ENCODE peak calls at places on chromosomes 13 and 19, in nine cellular contexts. L is transverse colon, P is A549, F is ovary, J is sigmoid colon, O is tibial nerve, C is esophagus muscularis mucosa, E is H1, D is suprapubic skin. H is an unnamed sample.

GRCh38 chr19:12676928-12677327 is 4.8 kb downstream of the DHPS start:
- DNase-seq in O (no peak), E (no peak), L (no peak), P (no peak), D (no peak), C (no peak), J (no peak), F (no peak), H (no peak)

GRCh38 chr13:30355839-30356238 is 48.5 kb upstream of the KATNAL1 start:
- DNase-seq in D (no peak), L (no peak), P (no peak), C (no peak), F (no peak), O (no peak), J (no peak), E (no peak), H (no peak)

GRCh38 chr13:67509039-67509438 is 278.9 kb upstream of the PCDH9 start:
- DNase-seq in O (no peak), J (no peak), P (no peak), F (no peak), E (no peak), L (no peak), C (no peak), D (no peak), H (no peak)

GRCh38 chr13:88142653-88143052 is 471.5 kb downstream of the SLITRK5 start:
- DNase-seq in C (no peak), D (no peak), F (no peak), J (no peak), L (no peak), E (no peak), P (no peak), O (no peak), H (no peak)

GRCh38 chr19:5563941-5564612 is 3.7 kb downstream of the TINCR start:
- DNase-seq in P (peak), C (no peak), F (no peak), J (no peak), O (no peak), D (no peak), E (no peak), L (no peak), H (no peak)

GRCh38 chr13:32126298-32126697 is 94.7 kb downstream of the FRY start:
- DNase-seq in F (no peak), D (no peak), L (no peak), J (no peak), E (no peak), P (no peak), C (no peak), O (no peak), H (no peak)

GRCh38 chr19:33507021-33507956 is 14.3 kb downstream of the PEPD start:
- DNase-seq in C (no peak), O (no peak), F (no peak), L (no peak), E (no peak), P (no peak), D (no peak), J (no peak), H (no peak)

GRCh38 chr13:44752184-44752583 is 176.1 kb upstream of the TSC22D1 start:
- DNase-seq in E (no peak), P (no peak), F (no peak), L (no peak), O (no peak), D (no peak), J (no peak), C (no peak), H (no peak)

GRCh38 chr13:88248393-88248792 is 577.2 kb downstream of the SLITRK5 start:
- DNase-seq in O (no peak), D (no peak), P (no peak), C (no peak), F (no peak), E (no peak), L (no peak), J (no peak), H (no peak)

GRCh38 chr13:30125422-30126073 is 181.8 kb downstream of the KATNAL1 start:
- DNase-seq in L (no peak), C (no peak), P (peak), O (no peak), F (peak), E (no peak), D (no peak), J (peak), H (peak)

GRCh38 chr13:45242070-45242469 is 41.2 kb upstream of the KCTD4 start:
- DNase-seq in D (no peak), E (no peak), F (no peak), C (no peak), P (no peak), O (no peak), J (no peak), L (peak), H (no peak)

GRCh38 chr13:108357228-108357627 is 87.7 kb downstream of the TNFSF13B start:
- DNase-seq in P (no peak), O (no peak), F (no peak), C (no peak), E (no peak), D (no peak), J (no peak), L (no peak), H (no peak)

GRCh38 chr13:75316427-75316826 is 165.5 kb downstream of the TBC1D4 start:
- DNase-seq in L (no peak), O (no peak), E (no peak), D (no peak), P (no peak), J (no peak), F (no peak), C (no peak), H (no peak)

GRCh38 chr19:3576696-3577443 is 4.1 kb downstream of the HMG20B start:
- DNase-seq in O (no peak), F (peak), L (peak), D (no peak), J (peak), E (peak), C (no peak), P (no peak), H (no peak)

GRCh38 chr13:104757712-104758111 is 1691.5 kb upstream of the SLC10A2 start:
- DNase-seq in P (no peak), D (no peak), L (no peak), E (no peak), J (no peak), O (no peak), F (no peak), C (no peak), H (no peak)

GRCh38 chr13:73673931-73674330 is 460.3 kb downstream of the KLF12 start:
- DNase-seq in J (no peak), C (no peak), F (no peak), L (no peak), D (no peak), O (no peak), E (no peak), P (no peak), H (no peak)
- TF ChIP-seq POLR2A in J (no peak), C (no peak), F (no peak), L (no peak), D (no peak), O (no peak), E (no peak), P (no peak), H (no peak)

DNA sequence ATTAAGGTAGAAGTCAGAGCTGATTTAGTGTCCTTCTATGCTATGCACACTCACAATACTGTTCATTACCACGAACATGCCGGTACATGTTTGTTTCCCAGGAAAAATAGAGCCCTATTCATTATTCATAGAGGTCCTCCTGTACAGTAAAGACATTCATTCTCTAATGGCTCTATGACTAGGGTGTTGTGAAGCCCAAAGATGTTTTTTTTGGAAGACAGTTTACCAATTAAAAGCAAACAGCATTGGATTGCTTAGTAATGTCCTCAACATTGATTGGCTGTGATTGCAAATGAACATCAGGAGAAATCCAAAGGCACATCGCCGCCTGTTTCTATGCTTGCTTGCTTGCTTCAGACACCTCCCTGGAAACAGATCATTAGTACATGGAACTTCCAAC is 8.9 kb upstream of the GPC6 start:
- DNase-seq in L (no peak), E (no peak), C (no peak), J (no peak), F (no peak), O (no peak), P (no peak), D (no peak), H (no peak)
- TF ChIP-seq CTCF in L (no peak), E (no peak), C (no peak), J (no peak), F (no peak), O (no peak), P (no peak), D (no peak), H (no peak)

GRCh38 chr13:80338781-80339577 is 1.9 kb downstream of the SPRY2 start:
- DNase-seq in C (peak), O (peak), P (no peak), F (peak), J (peak), L (peak), E (peak), D (peak), H (peak)

GRCh38 chr13:80334582-80335260 is 6.2 kb downstream of the SPRY2 start:
- DNase-seq in O (no peak), J (no peak), C (no peak), F (no peak), D (no peak), L (no peak), P (no peak), E (no peak), H (no peak)

GRCh38 chr13:80337011-80337688 is 3.8 kb downstream of the SPRY2 start:
- DNase-seq in E (no peak), O (no peak), C (no peak), L (peak), D (no peak), J (no peak), F (no peak), P (no peak), H (peak)

GRCh38 chr13:80337706-80338105 is 3.2 kb downstream of the SPRY2 start:
- DNase-seq in O (no peak), P (no peak), F (no peak), L (no peak), D (no peak), J (no peak), E (no peak), C (no peak), H (no peak)

GRCh38 chr13:80336335-80336734 is 4.6 kb downstream of the SPRY2 start:
- DNase-seq in E (no peak), D (no peak), P (no peak), F (no peak), J (no peak), L (no peak), C (no peak), O (no peak), H (no peak)
- TF ChIP-seq EP300 in E (no peak), D (no peak), P (no peak), F (no peak), J (no peak), L (no peak), C (no peak), O (peak), H (no peak)

GRCh38 chr19:40443930-40444180 is 280 bp downstream of the SERTAD3 start:
- DNase-seq in J (no peak), P (peak), E (no peak), O (no peak), D (no peak), F (no peak), L (no peak), C (no peak), H (no peak)

GRCh38 chr19:40444181-40445005 is at the start of gene SERTAD3:
- DNase-seq in J (peak), C (peak), E (peak), L (peak), P (peak), D (peak), F (peak), O (peak), H (peak)

GRCh38 chr19:40442328-40443130 is 1.6 kb downstream of the SERTAD3 start:
- DNase-seq in P (no peak), C (no peak), E (no peak), L (peak), J (no peak), F (no peak), O (no peak), D (no peak), H (no peak)

GRCh38 chr19:40441719-40442253 is 2.3 kb downstream of the SERTAD3 start:
- DNase-seq in L (no peak), F (no peak), P (no peak), J (no peak), O (no peak), C (no peak), D (no peak), E (no peak), H (no peak)

GRCh38 chr19:40443131-40443929 is 805 bp downstream of the SERTAD3 start:
- DNase-seq in L (peak), O (peak), E (peak), F (peak), P (peak), D (peak), C (peak), J (peak), H (peak)
- TF ChIP-seq POLR2A in L (peak), O (peak), E (peak), F (peak), P (peak), D (no peak), C (peak), J (peak), H (peak)

H was measured in upper lobe of left lung.